ENCODE peak calls at places on chromosomes 11 and 22, in six cellular contexts. S, B, V, R, X and N are unnamed samples.

GRCh38 chr22:49156662-49157285 is 670.9 kb downstream of the BRD1 start:
- DNase-seq in S (peak; percentile 27), R (no peak), V (peak; percentile 50), X (no peak), B (no peak), N (no peak)

GRCh38 chr11:14148653-14149273 is 186.2 kb downstream of the SPON1 start:
- DNase-seq in R (no peak), X (peak; percentile 30), S (no peak), V (no peak), B (peak; percentile 10), N (no peak)

GRCh38 chr11:288328-289144 is at the start of gene PGGHG:
- DNase-seq in R (no peak), S (peak; percentile 86), B (peak; percentile 86), V (peak; percentile 90), X (peak; percentile 74), N (peak; percentile 83)

GRCh38 chr11:917426-917825 is 6.8 kb upstream of the CHID1 start:
- DNase-seq in S (no peak), B (no peak), X (no peak), R (no peak), V (no peak), N (no peak)

GRCh38 chr11:126499124-126499752 is 143.8 kb downstream of the ST3GAL4 start:
- DNase-seq in X (no peak), S (no peak), V (peak; percentile 20), R (no peak), B (no peak), N (no peak)

GRCh38 chr11:62601364-62602140 is at the start of gene MTA2:
- DNase-seq in X (peak; percentile 99), R (peak; percentile 99), V (peak; percentile 100), B (peak; percentile 87), S (peak; percentile 99), N (peak; percentile 99)

GRCh38 chr11:128492903-128493569 is 94.3 kb downstream of the ETS1 start:
- DNase-seq in B (no peak), R (no peak), V (no peak), X (no peak), S (no peak), N (no peak)

GRCh38 chr11:132719684-132720083 is 812.6 kb downstream of the OPCML start:
- DNase-seq in S (no peak), V (no peak), R (no peak), X (no peak), B (no peak), N (no peak)

GRCh38 chr11:132220464-132220863 is 850.0 kb downstream of the NTM start:
- DNase-seq in X (no peak), V (no peak), S (no peak), R (no peak), B (no peak), N (no peak)

GRCh38 chr11:2375964-2376551 is 1.1 kb upstream of the CD81 start:
- DNase-seq in V (peak; percentile 25), S (no peak), X (no peak), B (no peak), R (no peak), N (no peak)

GRCh38 chr11:69376155-69377028 is 82.4 kb downstream of the MYEOV start:
- DNase-seq in S (peak; percentile 43), B (no peak), V (no peak), R (no peak), X (no peak), N (no peak)

GRCh38 chr22:34903416-34903815 is 162.5 kb upstream of the ISX start:
- DNase-seq in V (no peak), R (no peak), B (no peak), S (no peak), X (no peak), N (no peak)

GRCh38 chr11:46600162-46600561 is 6.3 kb upstream of the AMBRA1 start:
- DNase-seq in B (no peak), X (no peak), V (no peak), S (no peak), R (no peak), N (no peak)

GRCh38 chr11:133600876-133601275 is 68.6 kb upstream of the OPCML start:
- DNase-seq in R (peak; percentile 86), B (no peak), V (no peak), S (no peak), X (no peak), N (no peak)

GRCh38 chr22:41907436-41908401 is 7.2 kb downstream of the SHISA8 start:
- DNase-seq in V (no peak), S (no peak), X (peak; percentile 19), B (no peak), R (no peak), N (no peak)

GRCh38 chr11:14741195-14741594 is 97.6 kb downstream of the PDE3B start:
- DNase-seq in R (no peak), B (no peak), S (no peak), V (no peak), X (no peak), N (no peak)

GRCh38 chr11:112453601-112454577 is 193.2 kb upstream of the PLET1 start:
- DNase-seq in X (peak; percentile 37), R (no peak), B (peak; percentile 25), V (no peak), S (no peak), N (no peak)

GRCh38 chr11:57644748-57645715 is 4.7 kb downstream of the YPEL4 start:
- DNase-seq in S (peak; percentile 87), V (peak; percentile 74), B (peak; percentile 85), R (peak; percentile 97), X (peak; percentile 92), N (peak; percentile 89)

GRCh38 chr22:36571991-36572390 is 43.0 kb upstream of the EIF3D start:
- DNase-seq in R (no peak), S (no peak), V (no peak), X (no peak), B (no peak), N (no peak)

GRCh38 chr11:75492181-75492820 is 33.4 kb downstream of the GDPD5 start:
- DNase-seq in S (no peak), B (no peak), V (no peak), R (no peak), X (no peak), N (no peak)

GRCh38 chr22:33014621-33015020 is 43.6 kb downstream of the SYN3 start:
- DNase-seq in X (no peak), R (no peak), V (no peak), B (no peak), S (no peak), N (no peak)

DNA sequence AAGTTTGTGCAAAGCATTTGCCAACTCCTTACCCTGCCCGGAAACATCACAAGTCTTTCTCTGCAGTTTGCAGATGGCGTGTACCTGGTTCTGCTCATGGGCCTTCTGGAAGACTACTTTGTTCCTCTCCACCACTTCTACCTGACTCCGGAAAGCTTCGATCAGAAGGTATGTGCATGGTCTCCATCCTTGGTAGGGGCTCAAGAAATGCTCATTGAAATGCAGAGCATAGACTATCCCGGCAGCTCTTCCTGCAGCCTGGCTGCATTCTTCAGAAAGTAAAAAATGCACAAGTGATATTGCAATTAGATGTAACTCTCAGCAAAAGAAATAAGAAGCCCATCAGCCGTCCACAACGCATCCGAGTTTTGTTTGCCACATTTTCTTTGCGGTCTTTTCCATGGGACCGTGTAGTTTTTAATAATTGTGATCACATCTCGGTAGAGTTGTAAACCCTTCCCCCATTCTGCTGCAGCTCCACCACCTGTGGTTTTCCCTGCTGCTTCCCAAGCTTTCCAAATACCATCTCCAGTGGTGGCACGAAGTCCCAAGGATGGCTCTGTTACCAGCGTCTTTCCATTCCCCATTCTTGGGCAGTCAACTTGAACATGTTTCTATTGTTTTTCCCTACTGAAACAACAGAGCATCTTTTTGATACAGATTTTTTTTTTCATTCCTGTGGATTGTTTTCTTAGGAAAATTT is 22.7 kb upstream of the PARVG start:
- DNase-seq in X (no peak), V (peak; percentile 4), S (no peak), R (no peak), B (no peak), N (no peak)
- H3K27ac ChIP-seq in X (no peak overlapping the region), V (no peak overlapping the region), S (no peak overlapping the region), R (peak overlapping the region; percentile 55), B (no peak overlapping the region), N (no peak overlapping the region)

GRCh38 chr11:70674605-70675004 is 276.3 kb downstream of the CTTN start:
- DNase-seq in R (no peak), S (no peak), X (no peak), V (no peak), B (no peak), N (no peak)
- TF ChIP-seq CTCF in R (no peak), S (no peak), X (no peak), V (no peak), B (no peak), N (no peak)

GRCh38 chr11:107840120-107840479 is 18.5 kb downstream of the SLC35F2 start:
- DNase-seq in S (peak; percentile 71), X (no peak), R (no peak), V (no peak), B (no peak), N (no peak)
- H3K4me3 ChIP-seq in S (no peak overlapping the region), X (no peak overlapping the region), R (no peak overlapping the region), V (no peak overlapping the region), B (peak overlapping the region; percentile 33), N (peak overlapping the region; percentile 18)

GRCh38 chr22:25109878-25110595 is 89.6 kb upstream of the CRYBB3 start:
- DNase-seq in V (no peak), X (no peak), S (no peak), B (no peak), R (no peak), N (no peak)
- H3K27ac ChIP-seq in V (peak overlapping the region; percentile 69), X (no peak overlapping the region), S (peak overlapping the region; percentile 78), B (peak overlapping the region; percentile 88), R (peak overlapping the region; percentile 79), N (peak overlapping the region; percentile 77)

GRCh38 chr11:30192620-30193019 is 38.2 kb upstream of the FSHB start:
- DNase-seq in R (no peak), S (no peak), V (no peak), X (no peak), B (no peak), N (no peak)

GRCh38 chr11:30197869-30198268 is 32.9 kb upstream of the FSHB start:
- DNase-seq in B (no peak), S (no peak), R (no peak), X (no peak), V (no peak), N (no peak)

GRCh38 chr11:30196400-30197206 is 34.2 kb upstream of the FSHB start:
- DNase-seq in B (peak; percentile 5), X (peak; percentile 80), S (peak; percentile 67), R (no peak), V (no peak), N (no peak)
- TF ChIP-seq CTCF in B (peak; percentile 57), X (peak; percentile 94), S (peak; percentile 61), R (peak; percentile 57), V (peak; percentile 41), N (peak; percentile 56)

GRCh38 chr11:76918941-76919386 is 58.2 kb downstream of the ACER3 start:
- DNase-seq in S (no peak), X (peak; percentile 65), R (no peak), V (no peak), B (peak; percentile 21), N (no peak)
- H3K4me3 ChIP-seq in S (no peak overlapping the region), X (no peak overlapping the region), R (no peak overlapping the region), V (no peak overlapping the region), B (no peak overlapping the region), N (peak overlapping the region; percentile 63)

GRCh38 chr11:114237321-114238280 is 58.6 kb upstream of the NNMT start:
- DNase-seq in S (no peak), X (no peak), V (no peak), R (no peak), B (no peak), N (no peak)
- H3K27ac ChIP-seq in S (peak overlapping the region; percentile 26), X (no peak overlapping the region), V (no peak overlapping the region), R (no peak overlapping the region), B (no peak overlapping the region), N (no peak overlapping the region)